ENCODE peak calls at places on chromosomes 16 and 17, in four cellular contexts. One of them, this sample, is unnamed.

GRCh38 chr16:17544785-17545184 is 74.0 kb upstream of the XYLT1 start:
- DNase-seq in NCI-H1694 treated with DMSO at 0.1 percent for 48 hours: no peak
- DNase-seq in CD8-positive, alpha-beta T cell: no peak
- DNase-seq in DMS153: no peak
- DNase-seq in this sample: no peak

GRCh38 chr17:68383443-68384321 is 73.6 kb downstream of the WIPI1 start:
- DNase-seq in NCI-H1694 treated with DMSO at 0.1 percent for 48 hours: no peak
- DNase-seq in CD8-positive, alpha-beta T cell: no peak
- DNase-seq in DMS153: no peak
- DNase-seq in this sample: no peak

GRCh38 chr16:47045023-47045422 is 71.5 kb upstream of the DNAJA2 start:
- DNase-seq in NCI-H1694 treated with DMSO at 0.1 percent for 48 hours: no peak
- DNase-seq in DMS153: no peak
- DNase-seq in CD8-positive, alpha-beta T cell: no peak
- DNase-seq in this sample: no peak

GRCh38 chr16:19843371-19843770 is 41.3 kb downstream of the GPRC5B start:
- DNase-seq in CD8-positive, alpha-beta T cell: no peak
- DNase-seq in DMS153: no peak
- DNase-seq in NCI-H1694 treated with DMSO at 0.1 percent for 48 hours: no peak
- DNase-seq in this sample: no peak

GRCh38 chr16:18804540-18804939 is 3.2 kb upstream of the ARL6IP1 start:
- DNase-seq in CD8-positive, alpha-beta T cell: no peak
- DNase-seq in DMS153: no peak
- DNase-seq in NCI-H1694 treated with DMSO at 0.1 percent for 48 hours: no peak
- DNase-seq in this sample: no peak

GRCh38 chr16:20740007-20740883 is 1.4 kb downstream of the THUMPD1 start:
- DNase-seq in DMS153: no peak
- DNase-seq in CD8-positive, alpha-beta T cell: no peak
- DNase-seq in NCI-H1694 treated with DMSO at 0.1 percent for 48 hours: no peak
- DNase-seq in this sample: no peak

GRCh38 chr17:13702266-13702665 is 100.5 kb upstream of the HS3ST3A1 start:
- DNase-seq in NCI-H1694 treated with DMSO at 0.1 percent for 48 hours: no peak
- DNase-seq in CD8-positive, alpha-beta T cell: no peak
- DNase-seq in DMS153: no peak
- DNase-seq in this sample: no peak

GRCh38 chr17:64615025-64615677 is 47.0 kb downstream of the SMURF2 start:
- DNase-seq in CD8-positive, alpha-beta T cell: no peak
- DNase-seq in DMS153: no peak
- DNase-seq in NCI-H1694 treated with DMSO at 0.1 percent for 48 hours: no peak
- DNase-seq in this sample: no peak

GRCh38 chr16:82259731-82260130 is 89.7 kb upstream of the MPHOSPH6 start:
- DNase-seq in NCI-H1694 treated with DMSO at 0.1 percent for 48 hours: no peak
- DNase-seq in DMS153: no peak
- DNase-seq in CD8-positive, alpha-beta T cell: no peak
- DNase-seq in this sample: no peak

GRCh38 chr17:30376621-30377452 is 1.9 kb upstream of the CPD start:
- DNase-seq in CD8-positive, alpha-beta T cell: no peak
- DNase-seq in DMS153: peak
- DNase-seq in NCI-H1694 treated with DMSO at 0.1 percent for 48 hours: no peak
- DNase-seq in this sample: peak

GRCh38 chr17:77164483-77165030 is 23.8 kb downstream of the SEC14L1 start:
- DNase-seq in DMS153: peak
- DNase-seq in CD8-positive, alpha-beta T cell: no peak
- DNase-seq in NCI-H1694 treated with DMSO at 0.1 percent for 48 hours: no peak
- DNase-seq in this sample: no peak

GRCh38 chr17:49809056-49809455 is 20.6 kb downstream of the KAT7 start:
- DNase-seq in CD8-positive, alpha-beta T cell: no peak
- DNase-seq in DMS153: no peak
- DNase-seq in NCI-H1694 treated with DMSO at 0.1 percent for 48 hours: no peak
- DNase-seq in this sample: no peak

GRCh38 chr17:62790554-62790953 is 17.6 kb downstream of the MARCHF10 start:
- DNase-seq in NCI-H1694 treated with DMSO at 0.1 percent for 48 hours: no peak
- DNase-seq in CD8-positive, alpha-beta T cell: no peak
- DNase-seq in DMS153: peak
- DNase-seq in this sample: no peak

GRCh38 chr16:82456683-82457082 is 170.1 kb upstream of the CDH13 start:
- DNase-seq in CD8-positive, alpha-beta T cell: peak
- DNase-seq in DMS153: peak
- DNase-seq in NCI-H1694 treated with DMSO at 0.1 percent for 48 hours: peak
- DNase-seq in this sample: no peak

GRCh38 chr16:73768786-73769203 is 527.8 kb upstream of the PSMD7 start:
- DNase-seq in DMS153: no peak
- DNase-seq in NCI-H1694 treated with DMSO at 0.1 percent for 48 hours: no peak
- DNase-seq in CD8-positive, alpha-beta T cell: no peak
- DNase-seq in this sample: no peak

GRCh38 chr16:88430524-88431446 is 22.3 kb upstream of the ZFPM1 start:
- DNase-seq in DMS153: no peak
- DNase-seq in CD8-positive, alpha-beta T cell: peak
- DNase-seq in NCI-H1694 treated with DMSO at 0.1 percent for 48 hours: no peak
- DNase-seq in this sample: no peak

GRCh38 chr16:85622683-85623082 is 9.6 kb downstream of the GSE1 start:
- DNase-seq in CD8-positive, alpha-beta T cell: no peak
- DNase-seq in DMS153: no peak
- DNase-seq in NCI-H1694 treated with DMSO at 0.1 percent for 48 hours: no peak
- DNase-seq in this sample: no peak

GRCh38 chr17:2854662-2855061 is 58.4 kb downstream of the RAP1GAP2 start:
- DNase-seq in NCI-H1694 treated with DMSO at 0.1 percent for 48 hours: no peak
- DNase-seq in CD8-positive, alpha-beta T cell: no peak
- DNase-seq in DMS153: no peak
- DNase-seq in this sample: no peak

GRCh38 chr16:17396762-17397498 is 73.8 kb downstream of the XYLT1 start:
- DNase-seq in CD8-positive, alpha-beta T cell: no peak
- DNase-seq in DMS153: peak
- DNase-seq in NCI-H1694 treated with DMSO at 0.1 percent for 48 hours: peak
- DNase-seq in this sample: no peak

GRCh38 chr16:49929606-49930005 is 73.7 kb upstream of the ZNF423 start:
- DNase-seq in NCI-H1694 treated with DMSO at 0.1 percent for 48 hours: no peak
- DNase-seq in DMS153: no peak
- DNase-seq in CD8-positive, alpha-beta T cell: no peak
- DNase-seq in this sample: no peak

GRCh38 chr17:7883781-7884386 is 4.7 kb upstream of the CHD3 start:
- DNase-seq in NCI-H1694 treated with DMSO at 0.1 percent for 48 hours: peak
- DNase-seq in CD8-positive, alpha-beta T cell: no peak
- DNase-seq in DMS153: no peak
- DNase-seq in this sample: no peak

GRCh38 chr17:43406676-43407645 is 8.2 kb downstream of the ARL4D start:
- DNase-seq in CD8-positive, alpha-beta T cell: no peak
- DNase-seq in NCI-H1694 treated with DMSO at 0.1 percent for 48 hours: peak
- DNase-seq in DMS153: no peak
- DNase-seq in this sample: no peak

GRCh38 chr17:76867578-76868175 is 527 bp upstream of the MGAT5B start:
- DNase-seq in DMS153: no peak
- DNase-seq in NCI-H1694 treated with DMSO at 0.1 percent for 48 hours: no peak
- DNase-seq in CD8-positive, alpha-beta T cell: no peak
- DNase-seq in this sample: no peak

GRCh38 chr16:56357291-56357764 is 68.0 kb downstream of the AMFR start:
- DNase-seq in DMS153: no peak
- DNase-seq in NCI-H1694 treated with DMSO at 0.1 percent for 48 hours: no peak
- DNase-seq in CD8-positive, alpha-beta T cell: no peak
- DNase-seq in this sample: no peak

GRCh38 chr17:55241097-55241496 is 23.7 kb upstream of the HLF start:
- DNase-seq in CD8-positive, alpha-beta T cell: no peak
- DNase-seq in NCI-H1694 treated with DMSO at 0.1 percent for 48 hours: no peak
- DNase-seq in DMS153: no peak
- DNase-seq in this sample: no peak

GRCh38 chr16:20001856-20002707 is 71.6 kb downstream of the GPR139 start:
- DNase-seq in CD8-positive, alpha-beta T cell: no peak
- DNase-seq in NCI-H1694 treated with DMSO at 0.1 percent for 48 hours: no peak
- DNase-seq in DMS153: no peak
- DNase-seq in this sample: no peak

GRCh38 chr17:34883106-34884000 is 77.9 kb downstream of the CCT6B start:
- DNase-seq in NCI-H1694 treated with DMSO at 0.1 percent for 48 hours: no peak
- DNase-seq in CD8-positive, alpha-beta T cell: no peak
- DNase-seq in DMS153: no peak
- DNase-seq in this sample: no peak

GRCh38 chr17:9356488-9356911 is 219.1 kb downstream of the STX8 start:
- DNase-seq in CD8-positive, alpha-beta T cell: no peak
- DNase-seq in DMS153: no peak
- DNase-seq in NCI-H1694 treated with DMSO at 0.1 percent for 48 hours: no peak
- DNase-seq in this sample: no peak

GRCh38 chr17:13593021-13593751 is 8.5 kb downstream of the HS3ST3A1 start:
- DNase-seq in CD8-positive, alpha-beta T cell: no peak
- DNase-seq in DMS153: no peak
- DNase-seq in NCI-H1694 treated with DMSO at 0.1 percent for 48 hours: no peak
- DNase-seq in this sample: no peak

This sample was measured in Right ventricle myocardium inferior.